ENCODE peak calls at places on chromosomes 6 and 20, in seven cellular contexts. W is GM12878, M is GM06990, E is heart right ventricle, S is AG09309, C is left ventricle myocardium inferior, K is IMR-90. P is an unnamed sample.

GRCh38 chr6:37056439-37057127 is 51.1 kb downstream of the FGD2 start:
- DNase-seq in W (no peak), M (no peak), E (no peak), S (no peak), C (no peak), K (peak), P (no peak)

GRCh38 chr6:7085911-7086310 is 21.9 kb upstream of the RREB1 start:
- DNase-seq in W (no peak), M (no peak), E (peak), S (no peak), C (peak), K (no peak), P (peak)

GRCh38 chr6:10453596-10453995 is 38.7 kb upstream of the TFAP2A start:
- DNase-seq in W (no peak), M (no peak), E (no peak), S (no peak), C (no peak), K (no peak), P (no peak)

GRCh38 chr6:38973178-38974057 is 75.2 kb upstream of the GLP1R start:
- DNase-seq in W (peak), M (peak), E (peak), S (peak), C (no peak), K (peak), P (peak)

GRCh38 chr6:148451690-148452089 is 109.1 kb downstream of the SASH1 start:
- DNase-seq in W (no peak), M (no peak), E (peak), S (no peak), C (no peak), K (no peak), P (peak)

GRCh38 chr20:47295921-47296426 is 60.5 kb downstream of the ZMYND8 start:
- DNase-seq in W (no peak), M (no peak), E (no peak), S (no peak), C (no peak), K (no peak), P (no peak)

GRCh38 chr20:35539756-35540212 is 2.1 kb upstream of the ERGIC3 start:
- DNase-seq in W (peak), M (peak), E (no peak), S (no peak), C (no peak), K (no peak), P (peak)

GRCh38 chr6:39313526-39314272 is 520 bp downstream of the KCNK17 start:
- DNase-seq in W (no peak), M (no peak), E (no peak), S (no peak), C (no peak), K (no peak), P (no peak)

GRCh38 chr6:38639498-38640215 is at the start of gene BTBD9:
- DNase-seq in W (peak), M (peak), E (peak), S (no peak), C (peak), K (peak), P (peak)

GRCh38 chr20:47515843-47516242 is 14.2 kb downstream of the NCOA3 start:
- DNase-seq in W (no peak), M (no peak), E (no peak), S (no peak), C (no peak), K (no peak), P (no peak)

GRCh38 chr6:92716638-92717037 is 702.7 kb downstream of the EPHA7 start:
- DNase-seq in W (no peak), M (no peak), E (no peak), S (no peak), C (no peak), K (no peak), P (no peak)

GRCh38 chr6:36659271-36659670 is 19.2 kb upstream of the CDKN1A start:
- DNase-seq in W (no peak), M (no peak), E (peak), S (peak), C (no peak), K (peak), P (no peak)

GRCh38 chr6:144131248-144131709 is 19.0 kb upstream of the STX11 start:
- DNase-seq in W (no peak), M (peak), E (no peak), S (peak), C (no peak), K (peak), P (peak)

GRCh38 chr20:47740225-47741184 is 44.8 kb downstream of the SULF2 start:
- DNase-seq in W (no peak), M (no peak), E (no peak), S (no peak), C (peak), K (no peak), P (no peak)

GRCh38 chr6:33085627-33086026 is 9.8 kb downstream of the HLA-DPB1 start:
- DNase-seq in W (no peak), M (no peak), E (no peak), S (no peak), C (no peak), K (no peak), P (no peak)

GRCh38 chr20:57473246-57474042 is 51.5 kb downstream of the CTCFL start:
- DNase-seq in W (peak), M (peak), E (no peak), S (no peak), C (no peak), K (no peak), P (peak)

GRCh38 chr6:101199441-101199840 is 194.1 kb upstream of the GRIK2 start:
- DNase-seq in W (no peak), M (no peak), E (no peak), S (no peak), C (no peak), K (no peak), P (no peak)

GRCh38 chr6:6696867-6697531 is 108.5 kb downstream of the LY86 start:
- DNase-seq in W (no peak), M (peak), E (peak), S (no peak), C (peak), K (peak), P (peak)

GRCh38 chr6:97771356-97771755 is 488.3 kb upstream of the MMS22L start:
- DNase-seq in W (no peak), M (no peak), E (no peak), S (no peak), C (no peak), K (no peak), P (no peak)

GRCh38 chr6:17179246-17180073 is 77.6 kb downstream of the STMND1 start:
- DNase-seq in W (no peak), M (no peak), E (no peak), S (no peak), C (no peak), K (peak), P (no peak)

GRCh38 chr6:27994616-27995015 is 37.6 kb downstream of the OR2B6 start:
- DNase-seq in W (no peak), M (no peak), E (no peak), S (no peak), C (no peak), K (no peak), P (no peak)
- H3K4me3 ChIP-seq in W (no peak), M (no peak), E (no peak), S (no peak), C (no peak), K (no peak), P (no peak)

DNA sequence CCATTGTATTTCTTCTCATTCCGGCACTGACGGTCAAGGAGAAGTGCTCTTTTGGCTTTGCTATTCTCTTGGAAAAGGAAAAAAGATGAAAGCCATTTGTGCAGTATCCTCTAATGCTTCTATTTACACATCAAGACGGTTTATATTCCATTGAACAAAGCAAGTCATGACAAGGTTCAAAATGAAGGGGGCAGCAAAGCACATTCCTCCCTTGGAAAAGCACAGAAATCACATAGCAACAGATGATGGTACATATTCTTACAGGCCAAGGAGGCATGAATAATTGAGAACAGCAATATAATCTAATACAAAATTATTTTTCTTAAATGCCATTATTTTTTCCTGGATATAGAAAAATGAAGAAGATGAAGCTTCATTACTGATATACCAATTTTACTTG is 508.2 kb upstream of the JAG1 start:
- DNase-seq in W (no peak), M (no peak), E (no peak), S (no peak), C (no peak), K (no peak), P (no peak)
- TF ChIP-seq CTCF in W (no peak), M (no peak), E (no peak), S (peak), C (no peak), K (no peak), P (no peak)

DNA sequence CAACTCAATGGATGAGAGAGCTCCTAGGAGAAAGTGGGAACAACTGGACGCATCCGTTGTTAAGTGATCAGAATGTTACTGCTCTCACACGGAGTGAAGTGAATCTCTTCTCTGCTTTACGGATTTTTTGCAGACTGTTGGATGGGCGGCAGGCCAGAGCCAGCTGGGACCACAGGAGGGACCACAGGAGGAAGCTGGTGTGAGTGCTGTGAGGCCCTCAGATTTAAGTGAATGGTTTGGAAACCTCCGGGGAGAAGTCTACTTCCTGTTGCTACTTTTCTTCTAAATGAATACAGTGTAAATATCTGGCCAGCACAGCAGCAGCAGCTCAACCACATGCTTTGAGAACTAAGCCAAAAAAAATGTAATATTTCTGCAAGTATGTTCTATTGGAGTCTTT is 23.6 kb upstream of the PPP1R14C start:
- DNase-seq in W (no peak), M (no peak), E (peak), S (no peak), C (no peak), K (no peak), P (no peak)
- H3K4me3 ChIP-seq in W (no peak), M (no peak), E (no peak), S (no peak), C (no peak), K (no peak), P (no peak)

GRCh38 chr6:15437090-15437489 is 191.2 kb downstream of the JARID2 start:
- DNase-seq in W (no peak), M (no peak), E (no peak), S (no peak), C (no peak), K (no peak), P (no peak)
- TF ChIP-seq CTCF in W (no peak), M (no peak), E (no peak), S (no peak), C (no peak), K (no peak), P (no peak)

DNA sequence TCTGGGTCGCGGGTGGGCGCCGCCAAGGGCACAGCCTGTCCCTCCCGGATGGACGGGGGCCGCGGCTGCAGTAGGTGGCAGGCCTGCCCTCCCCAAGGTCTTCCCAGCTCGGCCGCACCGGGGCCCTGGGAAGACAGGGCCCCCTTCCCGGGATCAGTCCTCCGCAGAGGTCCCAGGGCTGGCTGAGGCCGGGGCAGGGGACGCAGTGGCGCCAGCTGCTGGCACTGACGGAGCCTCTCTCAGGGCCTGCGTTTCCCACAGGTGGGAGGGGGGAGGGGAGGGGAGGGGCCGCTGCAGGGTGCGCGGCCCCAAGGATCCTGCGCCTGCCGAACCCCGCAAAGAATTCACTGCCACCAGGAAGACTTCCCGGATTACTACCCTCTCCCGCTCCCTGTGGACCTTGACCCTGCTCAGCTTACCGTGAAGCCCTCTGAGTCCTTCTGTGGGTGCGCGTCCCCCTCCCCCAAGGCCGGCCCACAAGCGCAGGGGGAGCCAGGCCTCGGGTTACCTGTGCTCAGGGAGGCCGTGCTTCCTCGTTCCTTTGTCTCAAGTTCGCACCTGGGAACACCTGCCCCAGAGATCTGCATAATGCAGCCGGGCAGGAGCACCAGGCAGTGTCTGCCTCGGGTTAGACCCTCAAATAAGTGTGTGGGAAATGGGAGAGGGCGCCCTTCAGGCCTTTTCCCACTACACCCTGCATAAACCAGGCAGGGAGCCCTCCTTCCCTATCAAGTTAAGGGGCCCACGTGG is 5.1 kb downstream of the LZTS3 start:
- DNase-seq in W (no peak), M (no peak), E (no peak), S (no peak), C (peak), K (no peak), P (no peak)
- H3K4me3 ChIP-seq in W (no peak), M (no peak), E (no peak), S (no peak), C (peak), K (no peak), P (no peak)

GRCh38 chr6:31888281-31889258 is 8.9 kb downstream of the EHMT2 start:
- DNase-seq in W (no peak), M (no peak), E (no peak), S (no peak), C (peak), K (no peak), P (peak)
- TF ChIP-seq CTCF in W (peak), M (peak), E (peak), S (peak), C (peak), K (peak), P (peak)